ENCODE peak calls at places on chromosome 7, in seven cellular contexts. R is GM23248, F is Karpas-422, D is psoas muscle, E is fibroblast of pulmonary artery, H is cardiac fibroblast, J is upper lobe of right lung. Q is an unnamed sample.

GRCh38 chr7:112495820-112496462 is 15.2 kb downstream of the LSMEM1 start:
- DNase-seq in R (peak), F (peak), D (no peak), E (peak), H (peak), J (no peak), Q (no peak)

GRCh38 chr7:138000081-138000701 is 1.7 kb downstream of the CREB3L2 start:
- DNase-seq in R (peak), F (no peak), D (peak), E (peak), H (peak), J (no peak), Q (peak)

GRCh38 chr7:128931186-128931798 is 6.4 kb upstream of the IRF5 start:
- DNase-seq in R (no peak), F (no peak), D (no peak), E (no peak), H (no peak), J (peak), Q (no peak)

GRCh38 chr7:155484483-155485399 is 26.8 kb downstream of the EN2 start:
- DNase-seq in R (no peak), F (no peak), D (no peak), E (no peak), H (no peak), J (no peak), Q (no peak)

GRCh38 chr7:112745635-112746034 is 44.6 kb downstream of the TMEM168 start:
- DNase-seq in R (no peak), F (no peak), D (no peak), E (no peak), H (no peak), J (no peak), Q (no peak)

GRCh38 chr7:77571791-77572190 is 34.7 kb downstream of the PTPN12 start:
- DNase-seq in R (no peak), F (no peak), D (no peak), E (no peak), H (no peak), J (no peak), Q (no peak)

GRCh38 chr7:78333530-78333929 is 535.0 kb downstream of the PHTF2 start:
- DNase-seq in R (no peak), F (no peak), D (no peak), E (no peak), H (no peak), J (no peak), Q (no peak)

GRCh38 chr7:98250789-98251188 is 1.2 kb downstream of the TECPR1 start:
- DNase-seq in R (no peak), F (peak), D (no peak), E (no peak), H (no peak), J (no peak), Q (no peak)

GRCh38 chr7:116210345-116211005 is at the start of gene TES:
- DNase-seq in R (peak), F (no peak), D (peak), E (peak), H (peak), J (peak), Q (peak)

GRCh38 chr7:94409561-94409960 is 14.9 kb downstream of the COL1A2 start:
- DNase-seq in R (peak), F (no peak), D (no peak), E (no peak), H (peak), J (no peak), Q (no peak)

GRCh38 chr7:119472398-119473038 is 800.5 kb upstream of the KCND2 start:
- DNase-seq in R (no peak), F (no peak), D (no peak), E (no peak), H (no peak), J (no peak), Q (no peak)

GRCh38 chr7:25402528-25402927 is 174.2 kb upstream of the NPVF start:
- DNase-seq in R (peak), F (no peak), D (no peak), E (no peak), H (peak), J (no peak), Q (no peak)

GRCh38 chr7:51267169-51267568 is 49.4 kb downstream of the COBL start:
- DNase-seq in R (no peak), F (no peak), D (no peak), E (no peak), H (no peak), J (no peak), Q (no peak)

GRCh38 chr7:29468196-29468595 is 95.4 kb upstream of the PRR15 start:
- DNase-seq in R (no peak), F (no peak), D (no peak), E (no peak), H (no peak), J (no peak), Q (no peak)

GRCh38 chr7:70640266-70640833 is 491.6 kb upstream of the GALNT17 start:
- DNase-seq in R (peak), F (no peak), D (no peak), E (no peak), H (no peak), J (no peak), Q (no peak)

GRCh38 chr7:128404826-128405344 is 4.9 kb downstream of the IMPDH1 start:
- DNase-seq in R (peak), F (peak), D (no peak), E (no peak), H (no peak), J (no peak), Q (no peak)

DNA sequence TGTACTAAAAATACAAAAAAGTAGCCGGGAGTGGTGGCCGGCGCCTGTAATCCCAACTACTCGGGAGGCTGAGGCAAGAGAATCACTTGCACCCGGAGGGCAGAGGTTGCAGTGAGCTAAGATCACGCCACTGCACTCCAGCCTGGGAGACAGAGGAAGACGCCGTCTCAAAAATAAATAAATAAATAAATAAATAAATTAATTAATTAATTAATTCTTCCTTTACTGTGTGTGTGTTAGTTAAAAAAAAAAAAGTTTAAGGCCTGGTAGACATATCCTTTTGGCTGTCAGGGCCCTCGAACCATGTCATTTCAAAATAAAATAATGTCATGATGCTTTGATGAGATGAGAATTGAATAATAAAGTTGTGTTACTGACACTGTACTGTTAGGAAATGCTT is 81.3 kb downstream of the ZNF467 start:
- DNase-seq in R (no peak), F (no peak), D (no peak), E (no peak), H (no peak), J (no peak), Q (no peak)
- H3K4me3 ChIP-seq in R (peak), F (no peak), D (no peak), E (no peak), H (peak), J (peak), Q (no peak)

GRCh38 chr7:5514440-5515035 is 90.9 kb upstream of the TNRC18 start:
- DNase-seq in R (peak), F (no peak), D (no peak), E (peak), H (peak), J (peak), Q (no peak)
- H3K4me3 ChIP-seq in R (peak), F (peak), D (peak), E (peak), H (peak), J (peak), Q (no peak)

GRCh38 chr7:149074116-149074885 is 16.2 kb downstream of the ZNF786 start:
- DNase-seq in R (no peak), F (no peak), D (no peak), E (no peak), H (no peak), J (no peak), Q (no peak)

GRCh38 chr7:149071641-149072437 is 18.7 kb downstream of the ZNF786 start:
- DNase-seq in R (no peak), F (no peak), D (peak), E (no peak), H (no peak), J (no peak), Q (peak)

GRCh38 chr7:149070372-149071140 is 20.0 kb downstream of the ZNF786 start:
- DNase-seq in R (no peak), F (no peak), D (no peak), E (no peak), H (no peak), J (no peak), Q (no peak)

GRCh38 chr7:149072438-149072775 is 18.1 kb downstream of the ZNF786 start:
- DNase-seq in R (no peak), F (no peak), D (no peak), E (no peak), H (no peak), J (no peak), Q (no peak)

DNA sequence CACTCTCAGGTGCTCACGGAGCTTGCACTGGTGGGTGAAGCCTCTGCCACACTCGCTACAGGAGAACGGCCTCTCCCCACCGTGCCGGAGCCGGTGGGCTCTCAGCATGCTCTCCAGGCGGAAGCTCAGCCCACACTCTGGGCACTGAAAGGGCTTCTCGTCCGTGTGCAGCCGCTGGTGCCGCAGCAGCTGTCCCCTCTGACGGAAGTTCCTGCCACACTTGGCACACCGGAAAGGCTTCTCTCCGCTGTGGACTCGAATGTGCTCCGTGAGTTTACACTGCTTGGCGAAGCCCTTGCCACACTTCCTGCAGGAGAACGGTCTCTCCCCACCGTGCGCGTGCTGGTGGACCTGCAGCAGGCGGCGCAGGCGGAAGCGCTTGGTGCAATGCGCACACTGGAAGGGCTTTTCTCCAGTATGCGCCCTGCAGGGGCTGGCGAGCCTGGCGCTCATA is 19.3 kb downstream of the ZNF786 start:
- DNase-seq in R (no peak), F (no peak), D (no peak), E (no peak), H (no peak), J (no peak), Q (no peak)
- H3K4me3 ChIP-seq in R (no peak), F (no peak), D (no peak), E (no peak), H (no peak), J (no peak), Q (no peak)

GRCh38 chr7:100949227-100949930 is at the start of gene MUC3A:
- DNase-seq in R (no peak), F (no peak), D (no peak), E (no peak), H (no peak), J (no peak), Q (no peak)
- H3K4me3 ChIP-seq in R (no peak), F (no peak), D (peak), E (no peak), H (no peak), J (no peak), Q (no peak)

GRCh38 chr7:111094387-111094786 is 3.5 kb downstream of the LRRN3 start:
- DNase-seq in R (no peak), F (no peak), D (no peak), E (no peak), H (no peak), J (no peak), Q (no peak)
- H3K4me3 ChIP-seq in R (no peak), F (no peak), D (no peak), E (no peak), H (no peak), J (peak), Q (no peak)

GRCh38 chr7:101125989-101126650 is 784 bp upstream of the SERPINE1 start:
- DNase-seq in R (peak), F (no peak), D (peak), E (peak), H (peak), J (peak), Q (peak)
- H3K4me3 ChIP-seq in R (peak), F (no peak), D (peak), E (peak), H (peak), J (peak), Q (no peak)

DNA sequence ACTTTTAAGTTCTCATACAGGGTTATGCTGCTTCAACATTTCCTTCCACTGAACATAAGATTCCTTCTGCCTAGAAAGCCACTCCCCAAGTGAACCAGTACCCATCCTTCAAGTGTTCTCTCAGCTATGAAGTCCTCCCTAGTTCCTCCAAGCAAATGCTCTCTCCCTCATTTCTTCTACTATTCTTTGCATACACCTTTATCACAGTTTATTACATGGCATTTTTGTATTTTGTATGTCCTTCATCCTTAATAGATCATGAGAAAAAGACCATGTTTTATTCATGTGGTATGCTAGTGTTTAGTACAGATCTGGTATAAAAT is 1.9 kb downstream of the SYPL1 start:
- DNase-seq in R (peak), F (peak), D (no peak), E (peak), H (no peak), J (no peak), Q (no peak)
- H3K4me3 ChIP-seq in R (peak), F (peak), D (peak), E (peak), H (peak), J (peak), Q (peak)

GRCh38 chr7:141073173-141073640 is 657 bp upstream of the TMEM178B start:
- DNase-seq in R (peak), F (no peak), D (peak), E (peak), H (peak), J (peak), Q (peak)
- H3K4me3 ChIP-seq in R (peak), F (peak), D (peak), E (peak), H (peak), J (peak), Q (peak)

DNA sequence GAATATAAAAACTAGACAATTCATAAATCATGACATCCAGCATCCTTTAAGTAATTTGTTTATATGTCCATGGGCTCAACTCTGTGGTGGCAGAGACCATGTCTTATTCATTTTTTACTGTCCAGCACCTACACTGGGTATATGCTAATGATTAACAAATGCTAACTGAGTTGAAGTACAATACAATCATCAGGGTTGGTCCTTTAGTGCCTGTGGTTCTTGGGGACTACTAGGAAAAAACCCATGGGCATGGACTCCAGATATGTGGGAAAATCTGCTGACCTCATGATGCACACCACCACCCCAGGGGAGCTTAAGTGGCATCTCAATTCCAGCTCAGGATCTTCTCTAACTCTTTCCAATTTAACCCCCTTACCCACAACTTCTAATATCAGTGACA is 85.3 kb upstream of the YAE1 start:
- DNase-seq in R (no peak), F (no peak), D (no peak), E (no peak), H (no peak), J (no peak), Q (no peak)
- H3K4me3 ChIP-seq in R (no peak), F (no peak), D (no peak), E (no peak), H (no peak), J (no peak), Q (no peak)

GRCh38 chr7:104328970-104329825 is 795 bp downstream of the LHFPL3 start:
- DNase-seq in R (peak), F (no peak), D (no peak), E (no peak), H (no peak), J (no peak), Q (no peak)
- H3K4me3 ChIP-seq in R (peak), F (no peak), D (no peak), E (no peak), H (no peak), J (no peak), Q (no peak)